ENCODE peak calls at places on chromosome 16, in nine cellular contexts. K, A, R, X, Q, O, U, P and D are unnamed samples.

GRCh38 chr16:4315185-4316102 is at the start of gene GLIS2:
- DNase-seq in K (peak), A (peak), R (peak), X (no peak), Q (peak), O (no peak), U (peak), P (peak), D (no peak)

GRCh38 chr16:87970206-87970605 is 19.0 kb downstream of the BANP start:
- DNase-seq in K (no peak), A (peak), R (no peak), X (no peak), Q (peak), O (no peak), U (no peak), P (no peak), D (no peak)

GRCh38 chr16:26360867-26361266 is 669.1 kb downstream of the HS3ST4 start:
- DNase-seq in K (no peak), A (no peak), R (no peak), X (no peak), Q (no peak), O (no peak), U (no peak), P (no peak), D (no peak)

GRCh38 chr16:4976079-4976478 is 17.9 kb downstream of the SEC14L5 start:
- DNase-seq in K (no peak), A (no peak), R (no peak), X (no peak), Q (no peak), O (no peak), U (peak), P (no peak), D (no peak)

GRCh38 chr16:3487521-3488410 is 7.5 kb downstream of the C16orf90 start:
- DNase-seq in K (no peak), A (no peak), R (no peak), X (no peak), Q (no peak), O (no peak), U (peak), P (no peak), D (no peak)

GRCh38 chr16:81634380-81635121 is 144.5 kb upstream of the PLCG2 start:
- DNase-seq in K (no peak), A (peak), R (no peak), X (no peak), Q (peak), O (no peak), U (no peak), P (no peak), D (no peak)

GRCh38 chr16:24747425-24747824 is 18.0 kb downstream of the TNRC6A start:
- DNase-seq in K (no peak), A (no peak), R (no peak), X (no peak), Q (no peak), O (no peak), U (no peak), P (no peak), D (no peak)

GRCh38 chr16:15811416-15811777 is 45.4 kb downstream of the MYH11 start:
- DNase-seq in K (no peak), A (no peak), R (no peak), X (no peak), Q (no peak), O (no peak), U (peak), P (no peak), D (no peak)

GRCh38 chr16:1673424-1674151 is 4.5 kb upstream of the JPT2 start:
- DNase-seq in K (no peak), A (no peak), R (no peak), X (no peak), Q (no peak), O (no peak), U (no peak), P (no peak), D (no peak)

GRCh38 chr16:83305092-83305491 is 502.7 kb upstream of the HSBP1 start:
- DNase-seq in K (no peak), A (peak), R (peak), X (no peak), Q (peak), O (no peak), U (no peak), P (no peak), D (no peak)

GRCh38 chr16:81482329-81483063 is 37.9 kb downstream of the CMIP start:
- DNase-seq in K (no peak), A (no peak), R (no peak), X (no peak), Q (no peak), O (no peak), U (no peak), P (no peak), D (no peak)

GRCh38 chr16:57628008-57628781 is at the start of gene ADGRG1:
- DNase-seq in K (peak), A (peak), R (peak), X (peak), Q (peak), O (no peak), U (peak), P (peak), D (no peak)

GRCh38 chr16:88639231-88640038 is 1.1 kb downstream of the IL17C start:
- DNase-seq in K (no peak), A (no peak), R (no peak), X (no peak), Q (no peak), O (no peak), U (no peak), P (peak), D (no peak)

GRCh38 chr16:55773859-55774549 is 58.9 kb downstream of the CES1 start:
- DNase-seq in K (no peak), A (no peak), R (peak), X (no peak), Q (no peak), O (no peak), U (no peak), P (no peak), D (no peak)

GRCh38 chr16:81600275-81600674 is 155.7 kb downstream of the CMIP start:
- DNase-seq in K (no peak), A (peak), R (peak), X (no peak), Q (peak), O (no peak), U (no peak), P (no peak), D (no peak)

GRCh38 chr16:72986011-72986410 is 61.9 kb downstream of the ZFHX3 start:
- DNase-seq in K (peak), A (peak), R (no peak), X (peak), Q (no peak), O (no peak), U (no peak), P (peak), D (no peak)

GRCh38 chr16:87174061-87174460 is 143.1 kb downstream of the C16orf95 start:
- DNase-seq in K (no peak), A (no peak), R (no peak), X (no peak), Q (no peak), O (no peak), U (no peak), P (no peak), D (no peak)

GRCh38 chr16:75761111-75761510 is 34.8 kb upstream of the CPHXL start:
- DNase-seq in K (no peak), A (peak), R (no peak), X (no peak), Q (no peak), O (peak), U (no peak), P (no peak), D (no peak)

GRCh38 chr16:77376358-77376757 is 58.5 kb downstream of the ADAMTS18 start:
- DNase-seq in K (no peak), A (no peak), R (no peak), X (no peak), Q (no peak), O (no peak), U (no peak), P (no peak), D (no peak)

GRCh38 chr16:88356727-88357199 is 26.0 kb upstream of the ZNF469 start:
- DNase-seq in K (no peak), A (no peak), R (no peak), X (no peak), Q (no peak), O (no peak), U (peak), P (no peak), D (no peak)

GRCh38 chr16:55044366-55044975 is 113.8 kb downstream of the IRX5 start:
- DNase-seq in K (no peak), A (no peak), R (no peak), X (no peak), Q (no peak), O (no peak), U (no peak), P (no peak), D (no peak)

GRCh38 chr16:72848759-72849664 is 198.9 kb downstream of the ZFHX3 start:
- DNase-seq in K (peak), A (peak), R (peak), X (peak), Q (peak), O (no peak), U (peak), P (peak), D (no peak)

GRCh38 chr16:56312028-56312300 is 113.4 kb downstream of the AMFR start:
- DNase-seq in K (no peak), A (no peak), R (no peak), X (no peak), Q (no peak), O (no peak), U (no peak), P (no peak), D (no peak)

DNA sequence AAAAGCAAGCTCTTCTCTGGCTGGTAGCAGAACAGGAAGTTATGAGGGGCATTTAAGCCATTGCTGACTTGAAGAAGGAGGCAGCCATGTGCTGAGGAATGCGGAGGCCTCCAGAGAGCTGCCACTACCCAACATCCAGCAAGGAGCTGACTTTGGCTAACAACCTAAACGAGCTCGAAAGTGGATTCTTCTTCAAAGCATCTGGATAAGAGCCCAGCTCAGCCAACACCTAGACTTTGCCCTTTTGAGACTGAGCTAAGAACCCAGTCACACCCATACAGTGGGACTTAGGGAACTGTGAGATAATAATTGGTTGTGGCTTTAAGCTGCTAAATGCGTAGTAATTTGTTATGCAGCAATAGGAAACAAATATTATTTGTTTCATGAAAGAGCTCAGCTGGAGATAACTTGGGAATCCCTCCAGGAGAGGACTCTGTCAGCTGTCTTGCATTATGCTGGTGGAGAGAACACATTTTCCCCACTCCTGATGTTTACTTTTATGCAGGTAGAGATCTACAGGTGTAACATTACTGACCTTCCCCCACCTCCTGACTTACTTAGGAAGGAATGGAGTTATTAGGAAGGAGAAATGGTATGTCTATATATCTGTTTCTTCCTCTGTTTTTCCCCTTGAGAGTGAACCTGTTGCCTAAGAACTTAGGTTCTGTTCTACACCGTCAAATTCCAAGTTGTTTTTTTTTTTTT is 52.7 kb upstream of the ZNF629 start:
- DNase-seq in K (no peak), A (no peak), R (no peak), X (no peak), Q (no peak), O (no peak), U (no peak), P (peak), D (no peak)
- H3K27ac ChIP-seq in K (no peak), A (peak), R (no peak), X (no peak), Q (no peak), O (no peak), U (no peak), P (peak), D (no peak)

GRCh38 chr16:11101695-11102522 is 154.1 kb downstream of the SOCS1 start:
- DNase-seq in K (no peak), A (peak), R (no peak), X (no peak), Q (no peak), O (no peak), U (no peak), P (no peak), D (no peak)

GRCh38 chr16:11098601-11099377 is 154.4 kb downstream of the CLEC16A start:
- DNase-seq in K (no peak), A (peak), R (no peak), X (no peak), Q (no peak), O (no peak), U (no peak), P (no peak), D (no peak)

GRCh38 chr16:11101283-11101682 is 154.7 kb downstream of the SOCS1 start:
- DNase-seq in K (no peak), A (no peak), R (no peak), X (no peak), Q (no peak), O (no peak), U (no peak), P (no peak), D (no peak)

GRCh38 chr16:11099672-11100195 is 155.4 kb downstream of the CLEC16A start:
- DNase-seq in K (no peak), A (no peak), R (no peak), X (no peak), Q (no peak), O (no peak), U (no peak), P (no peak), D (no peak)

DNA sequence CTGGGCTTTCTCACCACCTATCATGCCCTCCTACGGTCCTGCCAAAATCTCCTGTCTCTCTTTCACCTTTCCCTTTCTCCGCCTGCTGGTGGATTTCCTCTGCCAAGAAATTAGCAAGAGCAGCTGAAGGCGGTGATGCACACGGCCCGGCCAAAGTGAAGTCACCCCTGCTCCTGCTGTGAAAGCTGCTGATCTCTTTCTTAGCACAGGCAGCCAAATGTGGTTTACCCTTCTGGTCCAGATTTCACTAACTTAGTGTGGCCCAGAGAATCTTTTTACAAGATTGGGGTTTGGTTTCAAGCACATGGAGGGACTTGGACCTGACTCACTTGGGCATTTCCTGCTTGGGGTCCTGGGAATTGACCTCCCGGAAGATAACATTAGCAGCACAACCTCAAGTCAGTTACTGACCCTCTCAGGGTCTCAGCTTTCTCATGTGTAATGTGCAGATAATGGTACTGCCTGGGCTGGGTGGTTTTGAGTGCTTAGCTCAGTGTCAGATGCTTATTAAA is 155.7 kb downstream of the SOCS1 start:
- DNase-seq in K (peak), A (peak), R (no peak), X (peak), Q (peak), O (no peak), U (peak), P (peak), D (no peak)
- H3K27ac ChIP-seq in K (peak), A (peak), R (peak), X (no peak), Q (peak), O (no peak), U (peak), P (no peak), D (peak)

GRCh38 chr16:84927621-84928591 is 83.4 kb downstream of the ZDHHC7 start:
- DNase-seq in K (peak), A (no peak), R (no peak), X (no peak), Q (no peak), O (no peak), U (no peak), P (peak), D (no peak)
- H3K27ac ChIP-seq in K (peak), A (no peak), R (peak), X (peak), Q (no peak), O (no peak), U (no peak), P (no peak), D (no peak)

GRCh38 chr16:69522041-69522578 is 43.7 kb upstream of the NFAT5 start:
- DNase-seq in K (no peak), A (no peak), R (no peak), X (no peak), Q (no peak), O (no peak), U (no peak), P (no peak), D (no peak)

GRCh38 chr16:69523571-69523970 is 42.2 kb upstream of the NFAT5 start:
- DNase-seq in K (no peak), A (no peak), R (no peak), X (no peak), Q (no peak), O (no peak), U (no peak), P (no peak), D (no peak)

GRCh38 chr16:69520800-69521602 is 44.8 kb upstream of the NFAT5 start:
- DNase-seq in K (no peak), A (peak), R (no peak), X (no peak), Q (no peak), O (no peak), U (no peak), P (no peak), D (no peak)

GRCh38 chr16:69522732-69523404 is 42.9 kb upstream of the NFAT5 start:
- DNase-seq in K (no peak), A (no peak), R (no peak), X (no peak), Q (no peak), O (no peak), U (no peak), P (no peak), D (no peak)

GRCh38 chr16:69520413-69520799 is 45.4 kb upstream of the NFAT5 start:
- DNase-seq in K (no peak), A (no peak), R (no peak), X (no peak), Q (no peak), O (no peak), U (no peak), P (no peak), D (no peak)
- H3K27ac ChIP-seq in K (no peak), A (no peak), R (no peak), X (no peak), Q (no peak), O (no peak), U (no peak), P (no peak), D (no peak)